ENCODE peak calls at places on chromosomes 2 and 18, in seven cellular contexts. F, M, Y, C, Z, L and I are unnamed samples.

GRCh38 chr18:334575-335132 is 66.8 kb upstream of the THOC1 start:
- DNase-seq in F (no peak), M (no peak), Y (no peak), C (no peak), Z (no peak), L (no peak), I (no peak)

GRCh38 chr2:182499706-182500470 is 73.1 kb upstream of the PDE1A start:
- DNase-seq in F (peak), M (no peak), Y (no peak), C (no peak), Z (no peak), L (peak), I (no peak)

GRCh38 chr18:9240270-9240669 is 94.3 kb upstream of the TWSG1 start:
- DNase-seq in F (no peak), M (no peak), Y (no peak), C (no peak), Z (no peak), L (no peak), I (no peak)

GRCh38 chr2:85935746-85936208 is 47.0 kb upstream of the ST3GAL5 start:
- DNase-seq in F (peak), M (no peak), Y (no peak), C (no peak), Z (no peak), L (peak), I (no peak)

GRCh38 chr2:129732630-129733026 is 246.8 kb upstream of the RAB6C start:
- DNase-seq in F (no peak), M (no peak), Y (no peak), C (no peak), Z (no peak), L (no peak), I (no peak)

GRCh38 chr2:226334981-226335720 is 464.5 kb downstream of the IRS1 start:
- DNase-seq in F (no peak), M (no peak), Y (no peak), C (no peak), Z (no peak), L (peak), I (no peak)

GRCh38 chr18:36456622-36457021 is 159.1 kb downstream of the FHOD3 start:
- DNase-seq in F (no peak), M (no peak), Y (no peak), C (no peak), Z (no peak), L (no peak), I (no peak)

GRCh38 chr2:47283687-47284086 is 119.3 kb upstream of the MSH2 start:
- DNase-seq in F (no peak), M (no peak), Y (no peak), C (no peak), Z (no peak), L (no peak), I (no peak)

GRCh38 chr2:62195421-62196277 is at the start of gene B3GNT2:
- DNase-seq in F (peak), M (peak), Y (peak), C (peak), Z (peak), L (peak), I (peak)

GRCh38 chr18:79519751-79520472 is 124.2 kb downstream of the NFATC1 start:
- DNase-seq in F (peak), M (no peak), Y (peak), C (peak), Z (peak), L (no peak), I (peak)

GRCh38 chr2:66897181-66897580 is 462.3 kb downstream of the MEIS1 start:
- DNase-seq in F (no peak), M (no peak), Y (no peak), C (no peak), Z (no peak), L (peak), I (no peak)

GRCh38 chr2:74573747-74574562 is 19.4 kb downstream of the DOK1 start:
- DNase-seq in F (no peak), M (no peak), Y (no peak), C (no peak), Z (peak), L (peak), I (no peak)

GRCh38 chr2:28580078-28580477 is 84.2 kb downstream of the PLB1 start:
- DNase-seq in F (no peak), M (no peak), Y (no peak), C (no peak), Z (no peak), L (no peak), I (no peak)
- H3K4me3 ChIP-seq in F (no peak), M (no peak), Y (no peak), C (no peak), Z (no peak), L (no peak), I (no peak)

DNA sequence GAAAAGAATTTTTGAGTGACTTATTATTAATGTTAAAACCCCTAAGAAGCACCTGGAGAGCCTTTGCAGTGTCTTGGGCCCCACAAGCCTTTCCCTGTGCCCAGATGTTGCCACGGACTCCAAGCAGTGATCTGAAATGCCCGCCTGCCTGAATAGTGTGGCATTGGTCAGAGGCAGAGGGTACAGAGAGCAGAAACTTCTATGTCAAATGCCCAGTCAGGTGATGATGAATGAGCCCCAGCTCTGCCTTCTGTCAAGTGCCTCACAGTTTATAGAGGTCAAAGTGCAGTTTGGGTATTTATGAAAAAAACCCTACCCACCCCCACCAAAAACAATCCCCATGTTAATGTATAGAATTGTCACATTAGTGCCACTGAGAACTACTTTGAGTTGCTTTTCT is 170.0 kb upstream of the SIX3 start:
- DNase-seq in F (no peak), M (no peak), Y (no peak), C (no peak), Z (no peak), L (no peak), I (no peak)
- H3K27ac ChIP-seq in F (no peak), M (no peak), Y (no peak), C (no peak), Z (no peak), L (no peak), I (no peak)

GRCh38 chr2:199100326-199101110 is 357.2 kb downstream of the SATB2 start:
- DNase-seq in F (peak), M (no peak), Y (no peak), C (no peak), Z (no peak), L (peak), I (no peak)
- H3K4me3 ChIP-seq in F (no peak), M (no peak), Y (no peak), C (no peak), Z (no peak), L (peak), I (no peak)

DNA sequence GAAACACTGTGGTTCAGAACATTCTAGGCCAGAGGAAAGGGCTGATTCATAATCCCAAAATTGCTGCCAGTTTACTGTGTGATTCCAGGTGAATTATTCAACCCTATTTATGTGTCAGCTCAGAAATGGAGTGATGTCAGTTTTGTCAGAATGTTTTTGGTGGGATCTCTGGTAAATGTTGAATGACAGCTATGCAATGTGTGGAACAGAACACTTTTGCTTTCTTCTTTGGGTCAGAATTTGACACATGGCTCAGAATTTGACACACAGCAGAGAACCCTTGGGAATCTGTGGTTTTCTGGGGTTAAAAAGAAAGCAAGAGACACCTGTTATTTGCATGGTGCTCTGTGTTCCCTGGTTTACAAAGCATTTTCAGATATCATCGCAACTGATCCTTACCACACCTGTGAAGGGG is 1.6 kb upstream of the MTA3 start:
- DNase-seq in F (no peak), M (no peak), Y (no peak), C (no peak), Z (no peak), L (peak), I (no peak)
- H3K27ac ChIP-seq in F (peak), M (peak), Y (no peak), C (peak), Z (no peak), L (no peak), I (peak)

GRCh38 chr18:62758591-62758990 is 43.2 kb downstream of the PHLPP1 start:
- DNase-seq in F (peak), M (no peak), Y (no peak), C (no peak), Z (no peak), L (no peak), I (no peak)
- H3K4me3 ChIP-seq in F (peak), M (no peak), Y (no peak), C (no peak), Z (no peak), L (no peak), I (no peak)

GRCh38 chr2:58842501-58843144 is 601.5 kb upstream of the FANCL start:
- DNase-seq in F (no peak), M (no peak), Y (no peak), C (no peak), Z (no peak), L (no peak), I (no peak)
- H3K27ac ChIP-seq in F (no peak), M (no peak), Y (no peak), C (no peak), Z (no peak), L (no peak), I (no peak)

DNA sequence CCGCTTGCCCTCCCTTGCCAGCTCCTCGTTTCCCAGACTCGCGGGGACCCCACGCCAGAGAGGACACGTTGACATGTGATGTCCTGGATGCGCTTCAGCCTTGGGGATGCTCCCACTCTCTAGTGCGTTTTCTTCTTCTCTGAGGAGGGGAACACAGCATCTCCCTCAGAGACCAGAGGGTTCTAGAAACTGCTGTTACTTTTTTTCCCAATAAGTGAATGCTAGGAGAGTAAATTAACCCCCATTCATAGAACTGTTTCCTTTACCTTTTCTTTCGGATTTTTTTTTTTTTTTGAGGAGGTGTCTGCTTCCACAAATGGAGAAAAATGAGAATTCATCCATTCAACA is 370 bp upstream of the EFEMP1 start:
- DNase-seq in F (no peak), M (no peak), Y (no peak), C (no peak), Z (no peak), L (no peak), I (no peak)
- H3K4me3 ChIP-seq in F (peak), M (peak), Y (no peak), C (no peak), Z (no peak), L (peak), I (peak)